ENCODE peak calls at places on chromosomes 4 and X, in five cellular contexts. One of them, this sample, is unnamed.

GRCh38 chr4:1855334-1856070 is 454 bp downstream of the LETM1 start:
- DNase-seq in GDM1: no peak
- DNase-seq in CD8-positive, alpha-beta T cell: no peak
- DNase-seq in ureter: peak
- DNase-seq in GM23248: peak
- DNase-seq in this sample: no peak

GRCh38 chr4:52979020-52979419 is 116.9 kb downstream of the RASL11B start:
- DNase-seq in GDM1: no peak
- DNase-seq in CD8-positive, alpha-beta T cell: no peak
- DNase-seq in ureter: no peak
- DNase-seq in GM23248: peak
- DNase-seq in this sample: no peak

GRCh38 chr4:2909583-2909982 is 53.6 kb downstream of the NOP14 start:
- DNase-seq in GDM1: no peak
- DNase-seq in CD8-positive, alpha-beta T cell: no peak
- DNase-seq in ureter: no peak
- DNase-seq in GM23248: no peak
- DNase-seq in this sample: no peak

GRCh38 chr4:118989098-118990080 is 100.7 kb downstream of the SYNPO2 start:
- DNase-seq in GDM1: no peak
- DNase-seq in CD8-positive, alpha-beta T cell: no peak
- DNase-seq in ureter: no peak
- DNase-seq in GM23248: peak
- DNase-seq in this sample: peak

GRCh38 chrX:68880846-68881513 is 52.2 kb downstream of the EFNB1 start:
- DNase-seq in GDM1: no peak
- DNase-seq in CD8-positive, alpha-beta T cell: no peak
- DNase-seq in ureter: no peak
- DNase-seq in GM23248: no peak
- DNase-seq in this sample: no peak

GRCh38 chr4:176676901-176677300 is 115.8 kb downstream of the VEGFC start:
- DNase-seq in GDM1: no peak
- DNase-seq in CD8-positive, alpha-beta T cell: no peak
- DNase-seq in ureter: no peak
- DNase-seq in GM23248: peak
- DNase-seq in this sample: no peak

GRCh38 chr4:169484485-169484884 is 127.9 kb downstream of the NEK1 start:
- DNase-seq in GDM1: no peak
- DNase-seq in CD8-positive, alpha-beta T cell: no peak
- DNase-seq in ureter: no peak
- DNase-seq in GM23248: peak
- DNase-seq in this sample: peak

GRCh38 chrX:143634701-143635442 is 1.0 kb downstream of the SLITRK4 start:
- DNase-seq in GDM1: no peak
- DNase-seq in CD8-positive, alpha-beta T cell: no peak
- DNase-seq in ureter: no peak
- DNase-seq in GM23248: no peak
- DNase-seq in this sample: no peak

GRCh38 chrX:110600745-110601310 is 194.8 kb downstream of the CHRDL1 start:
- DNase-seq in GDM1: no peak
- DNase-seq in CD8-positive, alpha-beta T cell: no peak
- DNase-seq in ureter: no peak
- DNase-seq in GM23248: peak
- DNase-seq in this sample: peak

GRCh38 chrX:8091526-8091925 is 79.5 kb downstream of the VCX2 start:
- DNase-seq in GDM1: no peak
- DNase-seq in CD8-positive, alpha-beta T cell: no peak
- DNase-seq in ureter: no peak
- DNase-seq in GM23248: no peak
- DNase-seq in this sample: no peak

GRCh38 chr4:158171456-158171790 is 1.4 kb downstream of the GASK1B start:
- DNase-seq in GDM1: no peak
- DNase-seq in CD8-positive, alpha-beta T cell: no peak
- DNase-seq in ureter: no peak
- DNase-seq in GM23248: no peak
- DNase-seq in this sample: no peak

GRCh38 chr4:138103597-138104461 is 138.3 kb downstream of the SLC7A11 start:
- DNase-seq in GDM1: no peak
- DNase-seq in CD8-positive, alpha-beta T cell: no peak
- DNase-seq in ureter: no peak
- DNase-seq in GM23248: no peak
- DNase-seq in this sample: no peak

GRCh38 chr4:153177841-153178240 is 26.4 kb upstream of the TRIM2 start:
- DNase-seq in GDM1: no peak
- DNase-seq in CD8-positive, alpha-beta T cell: no peak
- DNase-seq in ureter: no peak
- DNase-seq in GM23248: no peak
- DNase-seq in this sample: no peak

GRCh38 chrX:1248381-1249061 is 20.1 kb upstream of the CSF2RA start:
- DNase-seq in GDM1: no peak
- DNase-seq in CD8-positive, alpha-beta T cell: no peak
- DNase-seq in ureter: no peak
- DNase-seq in GM23248: peak
- DNase-seq in this sample: peak

GRCh38 chr4:183255487-183255886 is 64.6 kb downstream of the CLDN22 start:
- DNase-seq in GDM1: no peak
- DNase-seq in CD8-positive, alpha-beta T cell: no peak
- DNase-seq in ureter: no peak
- DNase-seq in GM23248: peak
- DNase-seq in this sample: no peak

GRCh38 chr4:6355052-6355451 is 85.4 kb downstream of the WFS1 start:
- DNase-seq in GDM1: no peak
- DNase-seq in CD8-positive, alpha-beta T cell: no peak
- DNase-seq in ureter: no peak
- DNase-seq in GM23248: no peak
- DNase-seq in this sample: no peak

GRCh38 chr4:173821031-173821430 is 291.0 kb upstream of the HAND2 start:
- DNase-seq in GDM1: no peak
- DNase-seq in CD8-positive, alpha-beta T cell: no peak
- DNase-seq in ureter: no peak
- DNase-seq in GM23248: peak
- DNase-seq in this sample: no peak

GRCh38 chr4:147546341-147546740 is 65.4 kb downstream of the EDNRA start:
- DNase-seq in GDM1: no peak
- DNase-seq in CD8-positive, alpha-beta T cell: no peak
- DNase-seq in ureter: no peak
- DNase-seq in GM23248: peak
- DNase-seq in this sample: peak